ENCODE peak calls at places on chromosomes 13 and 19, in six cellular contexts. K is AG09319, V is mucosa of descending colon, W is fibroblast of mammary gland, R is astrocyte of the spinal cord, O is vagina. T is an unnamed sample.

GRCh38 chr19:28324275-28325060 is 888.5 kb downstream of the UQCRFS1 start:
- DNase-seq in K (no peak), V (no peak), W (no peak), R (no peak), O (no peak), T (no peak)

GRCh38 chr19:58088521-58089052 is 9.4 kb downstream of the ZSCAN18 start:
- DNase-seq in K (no peak), V (no peak), W (no peak), R (no peak), O (no peak), T (no peak)

GRCh38 chr19:10916602-10917001 is 11.8 kb downstream of the YIPF2 start:
- DNase-seq in K (no peak), V (no peak), W (no peak), R (no peak), O (no peak), T (no peak)

GRCh38 chr19:17243340-17243853 is 2.3 kb downstream of the NR2F6 start:
- DNase-seq in K (no peak), V (peak; percentile 55), W (no peak), R (no peak), O (no peak), T (peak; percentile 6)

GRCh38 chr13:95677564-95678386 is 836 bp downstream of the DNAJC3 start:
- DNase-seq in K (no peak), V (peak; percentile 29), W (peak; percentile 42), R (peak; percentile 38), O (no peak), T (no peak)

GRCh38 chr19:10808937-10809655 is 26.9 kb downstream of the TMED1 start:
- DNase-seq in K (no peak), V (no peak), W (peak; percentile 64), R (peak; percentile 82), O (no peak), T (peak; percentile 31)

GRCh38 chr19:46394398-46394797 is 19.0 kb downstream of the CCDC8 start:
- DNase-seq in K (no peak), V (no peak), W (no peak), R (no peak), O (no peak), T (no peak)

GRCh38 chr13:78660130-78660857 is 1.3 kb upstream of the OBI1 start:
- DNase-seq in K (no peak), V (peak; percentile 23), W (peak; percentile 33), R (no peak), O (no peak), T (no peak)

GRCh38 chr19:38695319-38695683 is 47.9 kb downstream of the ACTN4 start:
- DNase-seq in K (no peak), V (no peak), W (no peak), R (no peak), O (no peak), T (no peak)

GRCh38 chr19:48061401-48062344 is 17.8 kb upstream of the CABP5 start:
- DNase-seq in K (no peak), V (no peak), W (no peak), R (no peak), O (no peak), T (no peak)

GRCh38 chr19:1847348-1847683 is 967 bp downstream of the REXO1 start:
- DNase-seq in K (no peak), V (no peak), W (peak; percentile 41), R (peak; percentile 32), O (no peak), T (no peak)

GRCh38 chr13:24216176-24216575 is 55.7 kb downstream of the SPATA13 start:
- DNase-seq in K (no peak), V (no peak), W (no peak), R (no peak), O (no peak), T (no peak)

GRCh38 chr19:51131780-51132680 is 7.3 kb downstream of the SIGLEC9 start:
- DNase-seq in K (no peak), V (peak; percentile 50), W (peak; percentile 81), R (peak; percentile 1), O (no peak), T (no peak)

GRCh38 chr19:7294571-7295212 is 478 bp upstream of the INSR start:
- DNase-seq in K (no peak), V (peak; percentile 75), W (peak; percentile 32), R (peak; percentile 14), O (no peak), T (peak; percentile 53)
- TF ChIP-seq CTCF in K (peak; percentile 7), V (peak; percentile 24), W (no peak), R (no peak), O (no peak), T (peak; percentile 28)

GRCh38 chr13:41905600-41906254 is 55.2 kb downstream of the VWA8 start:
- DNase-seq in K (peak; percentile 30), V (no peak), W (peak; percentile 68), R (peak; percentile 48), O (no peak), T (no peak)
- TF ChIP-seq CTCF in K (peak; percentile 50), V (no peak), W (peak; percentile 72), R (peak; percentile 62), O (no peak), T (no peak)

GRCh38 chr13:97269603-97270002 is 47.5 kb downstream of the MBNL2 start:
- DNase-seq in K (no peak), V (no peak), W (no peak), R (no peak), O (no peak), T (no peak)
- TF ChIP-seq CTCF in K (no peak), V (no peak), W (no peak), R (no peak), O (no peak), T (no peak)

GRCh38 chr13:33312150-33312908 is 26.8 kb upstream of the STARD13 start:
- DNase-seq in K (no peak), V (no peak), W (peak; percentile 43), R (peak; percentile 60), O (no peak), T (no peak)
- TF ChIP-seq CTCF in K (peak; percentile 20), V (no peak), W (peak; percentile 30), R (peak; percentile 31), O (no peak), T (no peak)

GRCh38 chr19:19663292-19664120 is at the start of gene ATP13A1:
- DNase-seq in K (peak; percentile 93), V (peak; percentile 94), W (peak; percentile 96), R (peak; percentile 98), O (no peak), T (peak; percentile 86)
- TF ChIP-seq CTCF in K (peak; percentile 1), V (peak; percentile 13), W (no peak), R (peak; percentile 26), O (no peak), T (no peak)

GRCh38 chr13:26022538-26023292 is 29.1 kb downstream of the SHISA2 start:
- DNase-seq in K (peak; percentile 12), V (peak; percentile 14), W (peak; percentile 10), R (peak; percentile 78), O (no peak), T (peak; percentile 83)
- TF ChIP-seq CTCF in K (no peak), V (no peak), W (no peak), R (no peak), O (no peak), T (no peak)

GRCh38 chr13:26378116-26378515 is 124.2 kb downstream of the CDK8 start:
- DNase-seq in K (no peak), V (no peak), W (no peak), R (no peak), O (no peak), T (no peak)

GRCh38 chr13:26379831-26380230 is 125.9 kb downstream of the CDK8 start:
- DNase-seq in K (no peak), V (no peak), W (no peak), R (no peak), O (no peak), T (no peak)

GRCh38 chr13:26376430-26376829 is 122.5 kb downstream of the CDK8 start:
- DNase-seq in K (no peak), V (no peak), W (no peak), R (no peak), O (no peak), T (no peak)

GRCh38 chr13:26380930-26381329 is 127.0 kb downstream of the CDK8 start:
- DNase-seq in K (no peak), V (no peak), W (no peak), R (no peak), O (no peak), T (no peak)

GRCh38 chr13:26377038-26377437 is 123.1 kb downstream of the CDK8 start:
- DNase-seq in K (no peak), V (no peak), W (peak; percentile 28), R (no peak), O (no peak), T (peak; percentile 2)
- TF ChIP-seq CTCF in K (peak; percentile 28), V (no peak), W (peak; percentile 48), R (peak; percentile 37), O (no peak), T (peak; percentile 26)

GRCh38 chr19:6271251-6271650 is 8.5 kb downstream of the MLLT1 start:
- DNase-seq in K (no peak), V (no peak), W (peak; percentile 57), R (no peak), O (no peak), T (no peak)
- TF ChIP-seq CTCF in K (peak; percentile 44), V (no peak), W (peak; percentile 34), R (peak; percentile 41), O (no peak), T (no peak)